ENCODE peak calls at places on chromosomes 1 and 21, in nine cellular contexts. M is WTC11, P is fibroblast of the aortic adventitia, F is brain microvascular endothelial cell, D is MCF 10A, J is hepatocyte, G is cardiac muscle cell, V is AG09309, N is AG04449. W is an unnamed sample.

GRCh38 chr1:17764578-17764977 is 9.4 kb downstream of the ACTL8 start:
- DNase-seq in F (no peak), D (no peak), V (no peak), J (no peak), N (no peak), G (no peak), M (no peak), P (no peak), W (no peak)

GRCh38 chr1:54310439-54311328 is 95.5 kb downstream of the SSBP3 start:
- DNase-seq in F (peak), J (peak), N (no peak), D (peak), M (peak), V (no peak), P (peak), G (peak), W (no peak)

GRCh38 chr1:44072204-44072603 is 40.9 kb upstream of the SLC6A9 start:
- DNase-seq in J (no peak), V (peak), N (peak), M (no peak), G (peak), D (peak), F (peak), P (peak), W (peak)

GRCh38 chr1:235999259-235999925 is 65.5 kb downstream of the NID1 start:
- DNase-seq in G (peak), F (peak), N (peak), P (peak), V (no peak), J (no peak), M (no peak), D (peak), W (peak)

GRCh38 chr1:3205815-3206214 is 136.8 kb downstream of the PRDM16 start:
- DNase-seq in P (no peak), G (no peak), F (no peak), V (no peak), D (no peak), J (no peak), M (no peak), N (no peak), W (no peak)

GRCh38 chr1:93623875-93624274 is 57.8 kb downstream of the BCAR3 start:
- DNase-seq in P (peak), N (no peak), M (no peak), D (peak), V (peak), J (no peak), F (peak), G (peak), W (peak)

GRCh38 chr1:202811296-202812175 is 782 bp downstream of the PCAT6 start:
- DNase-seq in P (no peak), J (peak), D (no peak), G (peak), V (no peak), M (peak), F (no peak), N (no peak), W (no peak)

GRCh38 chr1:44759077-44759476 is 16.3 kb upstream of the RPS8 start:
- DNase-seq in P (no peak), F (no peak), J (no peak), V (no peak), N (no peak), D (no peak), M (no peak), G (no peak), W (no peak)

GRCh38 chr1:28812669-28813468 is 899 bp downstream of the OPRD1 start:
- DNase-seq in J (no peak), V (no peak), G (no peak), D (no peak), N (no peak), F (no peak), P (no peak), M (no peak), W (no peak)

GRCh38 chr21:32096411-32096810 is 182.4 kb downstream of the MIS18A start:
- DNase-seq in V (no peak), G (peak), D (peak), M (peak), N (no peak), P (peak), F (no peak), J (no peak), W (no peak)

GRCh38 chr1:38004284-38005101 is 821 bp downstream of the FHL3 start:
- DNase-seq in V (no peak), P (no peak), G (peak), N (no peak), D (peak), J (no peak), M (peak), F (no peak), W (no peak)

GRCh38 chr1:202807926-202808757 is at the start of gene KDM5B:
- DNase-seq in V (peak), M (peak), G (peak), N (no peak), P (peak), D (peak), J (peak), F (peak), W (no peak)

GRCh38 chr1:17893891-17894631 is 138.9 kb downstream of the ACTL8 start:
- DNase-seq in V (no peak), G (no peak), J (no peak), M (no peak), D (peak), F (no peak), N (no peak), P (no peak), W (peak)

GRCh38 chr1:233394860-233395717 is 67.6 kb downstream of the MAP3K21 start:
- DNase-seq in N (peak), V (peak), G (peak), J (peak), M (peak), D (peak), F (peak), P (peak), W (peak)

GRCh38 chr1:51790385-51790784 is 88.1 kb downstream of the NRDC start:
- DNase-seq in J (no peak), N (no peak), V (no peak), D (no peak), M (no peak), G (no peak), P (no peak), F (no peak), W (no peak)

GRCh38 chr1:115596080-115596795 is 45.5 kb upstream of the VANGL1 start:
- DNase-seq in M (no peak), N (peak), G (peak), D (no peak), P (peak), V (no peak), F (peak), J (no peak), W (no peak)

GRCh38 chr1:221439008-221439733 is 302.7 kb downstream of the DUSP10 start:
- DNase-seq in G (peak), V (no peak), D (peak), M (no peak), P (peak), J (peak), N (no peak), F (peak), W (peak)

GRCh38 chr1:167562697-167563096 is 9.1 kb upstream of the CREG1 start:
- DNase-seq in N (no peak), D (peak), M (no peak), V (peak), G (peak), J (no peak), P (peak), F (no peak), W (no peak)

GRCh38 chr1:154501423-154502065 is 475 bp upstream of the TDRD10 start:
- DNase-seq in G (peak), V (no peak), F (no peak), N (no peak), D (no peak), M (peak), J (peak), P (no peak), W (no peak)

GRCh38 chr1:89451011-89451410 is 73.6 kb upstream of the LRRC8B start:
- DNase-seq in N (no peak), G (peak), F (no peak), D (no peak), P (peak), V (peak), J (no peak), M (no peak), W (peak)

GRCh38 chr1:32071758-32072621 is 749 bp upstream of the TMEM39B start:
- DNase-seq in V (peak), D (peak), J (peak), G (peak), P (peak), M (no peak), F (peak), N (no peak), W (peak)

GRCh38 chr1:43253876-43254275 is 15.9 kb upstream of the TMEM125 start:
- DNase-seq in J (no peak), D (no peak), N (no peak), M (no peak), V (no peak), G (no peak), P (no peak), F (no peak), W (no peak)

GRCh38 chr21:33289199-33289819 is 23.1 kb downstream of the IL10RB start:
- DNase-seq in P (no peak), V (no peak), G (peak), J (no peak), F (peak), M (no peak), D (no peak), N (no peak), W (no peak)

GRCh38 chr21:44902268-44903053 is 18.2 kb downstream of the ITGB2 start:
- DNase-seq in V (no peak), J (no peak), M (no peak), F (no peak), G (no peak), N (no peak), P (no peak), D (no peak), W (no peak)

GRCh38 chr1:224510880-224511645 is 76.5 kb upstream of the WDR26 start:
- DNase-seq in G (peak), D (no peak), M (no peak), N (no peak), J (no peak), F (no peak), V (no peak), P (peak), W (no peak)

GRCh38 chr1:53590104-53590503 is 130.9 kb downstream of the DMRTB1 start:
- DNase-seq in F (no peak), J (no peak), G (no peak), V (no peak), P (no peak), N (no peak), D (no peak), M (no peak), W (no peak)

GRCh38 chr1:62318756-62319544 is at the start of gene KANK4:
- DNase-seq in V (no peak), M (peak), J (peak), P (no peak), G (no peak), D (no peak), F (no peak), N (no peak), W (no peak)

GRCh38 chr1:153400244-153400643 is 9.4 kb upstream of the S100A8 start:
- DNase-seq in D (peak), N (no peak), P (peak), M (peak), V (no peak), G (peak), F (no peak), J (no peak), W (no peak)

GRCh38 chr1:7223334-7224080 is 438.3 kb downstream of the CAMTA1 start:
- DNase-seq in N (peak), J (no peak), D (peak), G (peak), F (peak), P (peak), M (no peak), V (peak), W (peak)

GRCh38 chr1:223175032-223175431 is 32.0 kb upstream of the TLR5 start:
- DNase-seq in M (peak), D (peak), G (peak), J (peak), F (no peak), P (peak), N (no peak), V (no peak), W (no peak)

GRCh38 chr1:97996880-97997279 is 76.0 kb upstream of the DPYD start:
- DNase-seq in M (no peak), G (no peak), J (no peak), N (no peak), P (no peak), F (no peak), V (no peak), D (peak), W (no peak)

GRCh38 chr1:84379128-84379527 is 19.2 kb upstream of the DNASE2B start:
- DNase-seq in P (peak), F (peak), D (peak), J (no peak), N (peak), G (peak), M (no peak), V (peak), W (peak)

GRCh38 chr1:241605146-241605805 is 34.9 kb downstream of the CHML start:
- DNase-seq in P (no peak), M (peak), G (peak), N (no peak), V (no peak), D (peak), F (no peak), J (peak), W (no peak)

GRCh38 chr1:232440325-232441059 is 189.4 kb downstream of the SIPA1L2 start:
- DNase-seq in G (no peak), D (peak), M (no peak), V (no peak), N (no peak), J (no peak), P (no peak), F (no peak), W (no peak)

GRCh38 chr1:234938924-234939323 is 189.7 kb downstream of the TOMM20 start:
- DNase-seq in J (no peak), N (no peak), G (no peak), V (no peak), M (no peak), P (no peak), D (no peak), F (no peak), W (no peak)

GRCh38 chr1:63262148-63262770 is 60.1 kb upstream of the FOXD3 start:
- DNase-seq in F (no peak), M (no peak), D (no peak), G (no peak), J (no peak), N (no peak), V (no peak), P (no peak), W (no peak)

GRCh38 chr1:75345538-75346292 is 211.5 kb downstream of the LHX8 start:
- DNase-seq in P (peak), G (peak), N (no peak), D (peak), F (peak), J (no peak), M (no peak), V (no peak), W (peak)

GRCh38 chr1:157319567-157319966 is 181.4 kb upstream of the ETV3 start:
- DNase-seq in P (no peak), M (no peak), V (no peak), D (no peak), G (no peak), N (no peak), F (no peak), J (no peak), W (no peak)

GRCh38 chr1:17079140-17079868 is 25.5 kb upstream of the SDHB start:
- DNase-seq in G (no peak), D (no peak), J (no peak), V (no peak), P (no peak), M (no peak), F (no peak), N (no peak), W (no peak)

GRCh38 chr1:8397511-8397910 is 79.6 kb downstream of the SLC45A1 start:
- DNase-seq in M (no peak), P (no peak), D (no peak), V (no peak), F (peak), J (no peak), G (peak), N (no peak), W (no peak)

GRCh38 chr1:244450597-244451538 is 841 bp downstream of the ADSS2 start:
- DNase-seq in P (peak), N (peak), F (peak), V (no peak), J (peak), G (peak), M (peak), D (peak), W (no peak)

GRCh38 chr1:244451539-244451950 is at the start of gene ADSS2:
- DNase-seq in G (no peak), V (no peak), D (no peak), N (no peak), J (no peak), F (no peak), P (no peak), M (no peak), W (no peak)

GRCh38 chr1:244454412-244454811 is 2.7 kb upstream of the ADSS2 start:
- DNase-seq in V (no peak), N (no peak), J (no peak), P (no peak), G (no peak), M (no peak), D (no peak), F (no peak), W (no peak)

GRCh38 chr1:244449936-244450508 is 1.7 kb downstream of the ADSS2 start:
- DNase-seq in P (no peak), G (no peak), D (no peak), F (no peak), N (no peak), J (no peak), M (no peak), V (no peak), W (no peak)

GRCh38 chr1:244451951-244452795 is 464 bp upstream of the ADSS2 start:
- DNase-seq in P (peak), M (peak), G (peak), N (peak), F (peak), J (peak), D (peak), V (peak), W (peak)
- TF ChIP-seq CTCF in P (peak), M (no peak), G (peak), N (peak), F (peak), J (peak), D (peak), V (peak), W (peak)

DNA sequence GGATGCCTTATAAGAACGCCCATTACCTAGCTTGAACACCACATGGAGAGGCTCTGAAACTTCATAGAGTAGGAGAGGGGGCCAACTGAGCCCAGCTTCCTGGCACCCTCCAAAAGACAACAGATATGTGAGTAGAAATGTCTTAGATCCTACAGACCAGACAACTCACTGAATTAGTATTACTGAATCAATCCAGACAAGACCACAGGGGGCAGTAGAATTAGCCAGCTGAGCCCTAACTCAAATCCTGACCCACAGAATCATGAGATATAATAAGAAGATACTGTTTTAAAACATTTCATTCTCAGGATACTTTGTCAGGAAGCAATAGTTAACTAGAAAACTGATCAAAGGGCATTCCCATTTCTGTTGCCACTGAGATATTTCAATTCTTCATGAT is 45.8 kb upstream of the C1orf21 start:
- DNase-seq in M (no peak), F (peak), V (no peak), J (no peak), G (no peak), P (peak), N (no peak), D (peak), W (no peak)
- TF ChIP-seq CTCF in M (no peak), F (peak), V (peak), J (no peak), G (peak), P (peak), N (no peak), D (peak), W (no peak)

GRCh38 chr1:217911908-217912307 is 280.8 kb downstream of the SPATA17 start:
- DNase-seq in J (no peak), D (peak), P (no peak), G (no peak), V (no peak), N (no peak), M (peak), F (no peak), W (no peak)
- TF ChIP-seq CTCF in J (peak), D (peak), P (peak), G (no peak), V (no peak), N (no peak), M (peak), F (peak), W (peak)

DNA sequence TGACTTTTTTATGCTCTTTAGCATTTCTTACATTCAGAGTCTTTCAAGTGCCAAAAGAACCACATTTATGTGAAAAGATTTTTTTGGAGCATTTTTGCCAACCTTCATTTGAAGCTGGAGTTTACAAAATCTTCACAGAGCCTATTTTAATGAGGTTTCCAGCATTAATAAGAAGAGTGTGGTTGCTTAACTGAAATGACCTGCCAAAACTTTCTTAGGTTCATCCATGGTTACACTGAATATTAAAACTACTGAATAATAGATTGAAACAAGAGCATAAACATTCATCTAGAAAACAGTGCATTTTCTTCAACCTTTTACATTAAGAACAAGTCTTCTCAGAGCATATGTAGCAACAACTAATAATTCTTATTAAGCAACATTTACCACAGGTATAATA is 672.3 kb upstream of the CXADR start:
- DNase-seq in V (no peak), P (no peak), N (no peak), D (no peak), F (no peak), J (no peak), M (no peak), G (no peak), W (no peak)
- TF ChIP-seq CTCF in V (no peak), P (no peak), N (no peak), D (no peak), F (no peak), J (no peak), M (no peak), G (no peak), W (no peak)

GRCh38 chr1:211378844-211379243 is 52.2 kb downstream of the TRAF5 start:
- DNase-seq in G (peak), F (peak), J (no peak), M (no peak), P (peak), N (peak), D (peak), V (peak), W (peak)
- TF ChIP-seq CTCF in G (no peak), F (no peak), J (no peak), M (no peak), P (no peak), N (no peak), D (no peak), V (no peak), W (no peak)

GRCh38 chr1:67892451-67893125 is 59.3 kb upstream of the GNG12 start:
- DNase-seq in G (no peak), V (no peak), N (no peak), F (no peak), M (no peak), J (no peak), P (peak), D (no peak), W (no peak)
- TF ChIP-seq CTCF in G (no peak), V (no peak), N (no peak), F (no peak), M (no peak), J (no peak), P (no peak), D (no peak), W (no peak)

GRCh38 chr1:40979241-40980067 is at the start of gene CTPS1:
- DNase-seq in P (peak), F (peak), V (peak), D (peak), M (peak), J (peak), G (peak), N (peak), W (peak)
- TF ChIP-seq CTCF in P (peak), F (peak), V (peak), D (no peak), M (no peak), J (peak), G (peak), N (peak), W (peak)

W was measured in kidney epithelial cell.